ENCODE peak calls at places on chromosome 12, in nine cellular contexts. One of them, this sample, is unnamed. For H3K4me1, the result is how much of the 10 kb centered on the place peaks cover.

GRCh38 chr12:105162174-105162573 is 54.6 kb downstream of the WASHC4 start:
- DNase-seq in uterus: no peak
- DNase-seq in GM23338: no peak
- DNase-seq in GM12878: no peak
- DNase-seq in ovary: no peak
- DNase-seq in upper lobe of right lung: no peak
- DNase-seq in psoas muscle: no peak
- DNase-seq in esophagus squamous epithelium: no peak
- DNase-seq in adrenal gland: no peak
- DNase-seq in this sample: no peak

GRCh38 chr12:9319044-9319841 is 111.0 kb upstream of the PZP start:
- DNase-seq in uterus: no peak
- DNase-seq in GM23338: no peak
- DNase-seq in GM12878: no peak
- DNase-seq in ovary: no peak
- DNase-seq in upper lobe of right lung: no peak
- DNase-seq in psoas muscle: no peak
- DNase-seq in esophagus squamous epithelium: no peak
- DNase-seq in adrenal gland: no peak
- DNase-seq in this sample: no peak

GRCh38 chr12:113049976-113050742 is 6.4 kb upstream of the DTX1 start:
- DNase-seq in uterus: no peak
- DNase-seq in GM23338: peak
- DNase-seq in GM12878: no peak
- DNase-seq in ovary: no peak
- DNase-seq in upper lobe of right lung: peak
- DNase-seq in psoas muscle: no peak
- DNase-seq in esophagus squamous epithelium: no peak
- DNase-seq in adrenal gland: no peak
- DNase-seq in this sample: no peak

GRCh38 chr12:109739747-109740693 is 26.4 kb downstream of the FAM222A start:
- DNase-seq in uterus: no peak
- DNase-seq in GM23338: peak
- DNase-seq in GM12878: no peak
- DNase-seq in ovary: peak
- DNase-seq in upper lobe of right lung: peak
- DNase-seq in psoas muscle: peak
- DNase-seq in esophagus squamous epithelium: no peak
- DNase-seq in adrenal gland: peak
- DNase-seq in this sample: no peak

GRCh38 chr12:4037747-4038312 is 164.6 kb upstream of the PARP11 start:
- DNase-seq in uterus: peak
- DNase-seq in GM23338: peak
- DNase-seq in GM12878: no peak
- DNase-seq in ovary: peak
- DNase-seq in upper lobe of right lung: no peak
- DNase-seq in psoas muscle: no peak
- DNase-seq in esophagus squamous epithelium: no peak
- DNase-seq in adrenal gland: peak
- DNase-seq in this sample: peak

GRCh38 chr12:104494816-104495158 is 38.0 kb downstream of the CHST11 start:
- DNase-seq in uterus: no peak
- DNase-seq in GM23338: no peak
- DNase-seq in GM12878: peak
- DNase-seq in ovary: no peak
- DNase-seq in upper lobe of right lung: no peak
- DNase-seq in psoas muscle: no peak
- DNase-seq in esophagus squamous epithelium: no peak
- DNase-seq in adrenal gland: no peak
- DNase-seq in this sample: no peak

GRCh38 chr12:50923361-50924130 is 28.8 kb upstream of the HIGD1C start:
- DNase-seq in uterus: no peak
- DNase-seq in GM23338: no peak
- DNase-seq in GM12878: no peak
- DNase-seq in ovary: no peak
- DNase-seq in upper lobe of right lung: no peak
- DNase-seq in psoas muscle: no peak
- DNase-seq in esophagus squamous epithelium: no peak
- DNase-seq in adrenal gland: no peak
- DNase-seq in this sample: no peak

GRCh38 chr12:57229634-57230380 is at the start of gene SHMT2:
- DNase-seq in uterus: peak
- DNase-seq in GM23338: peak
- DNase-seq in GM12878: peak
- DNase-seq in ovary: peak
- DNase-seq in upper lobe of right lung: peak
- DNase-seq in psoas muscle: peak
- DNase-seq in esophagus squamous epithelium: no peak
- DNase-seq in adrenal gland: peak
- DNase-seq in this sample: peak

GRCh38 chr12:44157359-44157758 is 321.5 kb downstream of the TMEM117 start:
- DNase-seq in uterus: no peak
- DNase-seq in GM23338: no peak
- DNase-seq in GM12878: no peak
- DNase-seq in ovary: no peak
- DNase-seq in upper lobe of right lung: no peak
- DNase-seq in psoas muscle: no peak
- DNase-seq in esophagus squamous epithelium: no peak
- DNase-seq in adrenal gland: no peak
- DNase-seq in this sample: no peak

GRCh38 chr12:44158746-44159145 is 322.9 kb downstream of the TMEM117 start:
- DNase-seq in uterus: no peak
- DNase-seq in GM23338: no peak
- DNase-seq in GM12878: no peak
- DNase-seq in ovary: no peak
- DNase-seq in upper lobe of right lung: no peak
- DNase-seq in psoas muscle: no peak
- DNase-seq in esophagus squamous epithelium: no peak
- DNase-seq in adrenal gland: no peak
- DNase-seq in this sample: no peak

GRCh38 chr12:44159211-44159610 is 323.3 kb downstream of the TMEM117 start:
- DNase-seq in uterus: no peak
- DNase-seq in GM23338: no peak
- DNase-seq in GM12878: no peak
- DNase-seq in ovary: no peak
- DNase-seq in upper lobe of right lung: no peak
- DNase-seq in psoas muscle: no peak
- DNase-seq in esophagus squamous epithelium: no peak
- DNase-seq in adrenal gland: no peak
- DNase-seq in this sample: no peak

GRCh38 chr12:44159870-44160269 is 324.0 kb downstream of the TMEM117 start:
- DNase-seq in uterus: no peak
- DNase-seq in GM23338: no peak
- DNase-seq in GM12878: no peak
- DNase-seq in ovary: no peak
- DNase-seq in upper lobe of right lung: no peak
- DNase-seq in psoas muscle: no peak
- DNase-seq in esophagus squamous epithelium: no peak
- DNase-seq in adrenal gland: no peak
- DNase-seq in this sample: no peak

GRCh38 chr12:44162961-44163360 is 327.1 kb downstream of the TMEM117 start:
- DNase-seq in uterus: no peak
- DNase-seq in GM23338: no peak
- DNase-seq in GM12878: no peak
- DNase-seq in ovary: no peak
- DNase-seq in upper lobe of right lung: no peak
- DNase-seq in psoas muscle: no peak
- DNase-seq in esophagus squamous epithelium: no peak
- DNase-seq in adrenal gland: no peak
- DNase-seq in this sample: no peak
- TF ChIP-seq CTCF in uterus: no peak
- TF ChIP-seq CTCF in GM23338: no peak
- TF ChIP-seq CTCF in GM12878: no peak
- TF ChIP-seq CTCF in ovary: no peak
- TF ChIP-seq CTCF in upper lobe of right lung: no peak
- TF ChIP-seq CTCF in psoas muscle: no peak
- TF ChIP-seq CTCF in esophagus squamous epithelium: no peak
- TF ChIP-seq CTCF in adrenal gland: no peak
- TF ChIP-seq CTCF in this sample: no peak

GRCh38 chr12:67655829-67656614 is 7.5 kb downstream of the DYRK2 start:
- DNase-seq in uterus: no peak
- DNase-seq in GM23338: no peak
- DNase-seq in GM12878: no peak
- DNase-seq in ovary: no peak
- DNase-seq in upper lobe of right lung: no peak
- DNase-seq in psoas muscle: no peak
- DNase-seq in esophagus squamous epithelium: no peak
- DNase-seq in adrenal gland: no peak
- DNase-seq in this sample: no peak

GRCh38 chr12:67658486-67658885 is 9.9 kb downstream of the DYRK2 start:
- DNase-seq in uterus: no peak
- DNase-seq in GM23338: no peak
- DNase-seq in GM12878: no peak
- DNase-seq in ovary: no peak
- DNase-seq in upper lobe of right lung: no peak
- DNase-seq in psoas muscle: no peak
- DNase-seq in esophagus squamous epithelium: no peak
- DNase-seq in adrenal gland: no peak
- DNase-seq in this sample: no peak

GRCh38 chr12:67661311-67662011 is 12.9 kb downstream of the DYRK2 start:
- DNase-seq in uterus: no peak
- DNase-seq in GM23338: no peak
- DNase-seq in GM12878: no peak
- DNase-seq in ovary: no peak
- DNase-seq in upper lobe of right lung: no peak
- DNase-seq in psoas muscle: no peak
- DNase-seq in esophagus squamous epithelium: no peak
- DNase-seq in adrenal gland: no peak
- DNase-seq in this sample: no peak

GRCh38 chr12:67663121-67663520 is 14.6 kb downstream of the DYRK2 start:
- DNase-seq in uterus: no peak
- DNase-seq in GM23338: no peak
- DNase-seq in GM12878: no peak
- DNase-seq in ovary: no peak
- DNase-seq in upper lobe of right lung: no peak
- DNase-seq in psoas muscle: no peak
- DNase-seq in esophagus squamous epithelium: no peak
- DNase-seq in adrenal gland: no peak
- DNase-seq in this sample: no peak

DNA sequence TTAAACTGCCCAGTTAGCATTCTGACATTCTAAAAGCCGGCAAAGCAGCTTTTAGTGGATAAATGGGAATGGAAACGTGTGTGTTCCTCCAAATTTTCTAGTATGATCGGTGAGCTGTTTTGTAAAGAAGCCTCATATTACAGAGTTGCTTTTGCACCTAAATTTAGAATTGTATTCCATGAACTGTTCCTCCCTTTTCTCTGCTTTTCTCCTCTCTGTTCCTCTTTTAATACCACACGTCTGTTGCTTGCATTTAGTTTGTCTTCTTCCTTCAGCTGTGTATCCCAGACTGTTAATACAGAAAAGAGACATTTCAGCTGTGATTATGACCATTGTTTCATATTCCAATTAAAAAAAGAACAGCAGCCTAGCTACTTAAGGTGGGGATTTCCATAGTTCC is 10.8 kb downstream of the DYRK2 start:
- DNase-seq in uterus: no peak
- DNase-seq in GM23338: no peak
- DNase-seq in GM12878: no peak
- DNase-seq in ovary: no peak
- DNase-seq in upper lobe of right lung: no peak
- DNase-seq in psoas muscle: no peak
- DNase-seq in esophagus squamous epithelium: no peak
- DNase-seq in adrenal gland: no peak
- DNase-seq in this sample: no peak
- H3K27ac ChIP-seq in uterus: peak
- H3K27ac ChIP-seq in GM23338: no peak
- H3K27ac ChIP-seq in GM12878: no peak
- H3K27ac ChIP-seq in ovary: no peak
- H3K27ac ChIP-seq in upper lobe of right lung: no peak
- H3K27ac ChIP-seq in psoas muscle: peak
- H3K27ac ChIP-seq in esophagus squamous epithelium: no peak
- H3K27ac ChIP-seq in adrenal gland: no peak
- H3K27ac ChIP-seq in this sample: no peak

GRCh38 chr12:46471404-46471803 is 98.8 kb upstream of the SLC38A2 start:
- DNase-seq in uterus: no peak
- DNase-seq in GM23338: no peak
- DNase-seq in GM12878: no peak
- DNase-seq in ovary: no peak
- DNase-seq in upper lobe of right lung: no peak
- DNase-seq in psoas muscle: no peak
- DNase-seq in esophagus squamous epithelium: no peak
- DNase-seq in adrenal gland: no peak
- DNase-seq in this sample: no peak

GRCh38 chr12:46470975-46471374 is 98.4 kb upstream of the SLC38A2 start:
- DNase-seq in uterus: no peak
- DNase-seq in GM23338: no peak
- DNase-seq in GM12878: no peak
- DNase-seq in ovary: no peak
- DNase-seq in upper lobe of right lung: no peak
- DNase-seq in psoas muscle: no peak
- DNase-seq in esophagus squamous epithelium: no peak
- DNase-seq in adrenal gland: no peak
- DNase-seq in this sample: no peak

GRCh38 chr12:46472144-46472705 is 99.7 kb upstream of the SLC38A2 start:
- DNase-seq in uterus: no peak
- DNase-seq in GM23338: no peak
- DNase-seq in GM12878: no peak
- DNase-seq in ovary: no peak
- DNase-seq in upper lobe of right lung: no peak
- DNase-seq in psoas muscle: no peak
- DNase-seq in esophagus squamous epithelium: no peak
- DNase-seq in adrenal gland: no peak
- DNase-seq in this sample: no peak

GRCh38 chr12:46473634-46474201 is 101.1 kb upstream of the SLC38A2 start:
- DNase-seq in uterus: peak
- DNase-seq in GM23338: no peak
- DNase-seq in GM12878: peak
- DNase-seq in ovary: peak
- DNase-seq in upper lobe of right lung: peak
- DNase-seq in psoas muscle: peak
- DNase-seq in esophagus squamous epithelium: no peak
- DNase-seq in adrenal gland: peak
- DNase-seq in this sample: peak

DNA sequence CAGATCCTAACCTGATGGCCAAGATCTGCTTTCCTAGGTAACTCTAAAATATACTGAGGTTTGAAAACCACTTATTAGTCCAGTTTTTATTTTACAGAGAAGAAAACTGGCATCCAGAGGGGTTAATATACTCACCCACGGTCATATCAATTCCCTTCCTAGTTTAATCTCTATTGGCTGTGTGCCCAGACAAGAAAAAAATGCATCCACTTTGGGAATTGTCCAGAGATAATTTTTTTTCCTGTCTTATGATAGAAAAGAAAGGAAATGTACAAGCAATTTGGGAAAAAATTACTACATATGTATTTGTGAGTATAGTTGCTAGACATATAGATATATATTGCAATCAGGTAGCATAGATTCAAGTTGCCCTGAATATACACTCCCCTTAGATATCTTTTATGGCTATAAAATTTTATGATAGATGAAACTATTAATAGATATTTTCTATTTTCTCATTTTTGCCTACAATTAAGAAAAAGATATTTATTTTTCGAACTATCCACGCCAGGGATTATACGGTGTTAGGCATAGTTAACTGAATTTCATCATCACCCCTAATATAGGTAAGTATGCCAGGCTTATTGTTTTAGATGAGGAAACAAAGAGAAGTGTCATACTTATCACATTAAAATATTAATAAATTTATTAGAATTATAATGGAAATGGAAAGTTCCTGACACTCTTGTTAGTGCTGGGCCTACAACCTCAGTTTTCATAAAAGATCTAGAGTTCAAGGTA is 100.5 kb upstream of the SLC38A2 start:
- DNase-seq in uterus: no peak
- DNase-seq in GM23338: no peak
- DNase-seq in GM12878: no peak
- DNase-seq in ovary: no peak
- DNase-seq in upper lobe of right lung: no peak
- DNase-seq in psoas muscle: no peak
- DNase-seq in esophagus squamous epithelium: no peak
- DNase-seq in adrenal gland: peak
- DNase-seq in this sample: no peak
- H3K4me1 ChIP-seq in uterus: under half
- H3K4me1 ChIP-seq in GM23338: under half
- H3K4me1 ChIP-seq in GM12878: under half
- H3K4me1 ChIP-seq in ovary: under half
- H3K4me1 ChIP-seq in upper lobe of right lung: under half
- H3K4me1 ChIP-seq in psoas muscle: under half
- H3K4me1 ChIP-seq in esophagus squamous epithelium: under half
- H3K4me1 ChIP-seq in adrenal gland: under half
- H3K4me1 ChIP-seq in this sample: under half

DNA sequence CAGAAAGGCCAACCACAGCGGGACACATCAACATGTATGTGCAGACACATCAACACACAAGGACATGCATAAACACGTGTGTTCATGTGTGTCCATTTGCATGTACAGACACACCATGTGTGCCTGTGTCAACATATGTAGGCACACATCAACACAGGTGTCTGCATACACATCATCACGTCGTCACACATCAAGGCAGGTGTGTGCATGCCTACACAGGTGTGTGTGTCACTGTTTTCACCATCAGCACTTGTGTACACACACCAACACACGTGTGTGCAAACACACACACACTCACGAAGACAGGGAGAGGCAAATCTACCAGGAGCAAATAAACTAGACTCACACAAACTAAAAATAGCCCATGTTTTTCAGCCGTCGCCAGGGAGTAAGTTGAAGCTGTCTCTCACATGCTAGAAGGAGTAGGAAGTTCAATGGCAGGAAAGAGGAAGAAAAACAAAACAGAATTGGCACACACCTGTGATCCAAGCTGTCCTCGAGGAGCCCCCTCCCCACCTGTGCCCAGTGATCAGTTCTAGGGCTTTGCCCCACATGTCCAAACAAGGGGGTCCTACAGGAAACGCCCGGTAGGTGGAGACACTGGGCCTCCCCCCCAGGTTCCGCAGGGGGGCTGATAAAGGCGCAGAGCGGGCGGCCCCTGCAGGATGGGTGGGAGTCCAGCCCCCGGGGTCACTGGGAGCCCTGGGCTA is 7.4 kb downstream of the SCARB1 start:
- DNase-seq in uterus: no peak
- DNase-seq in GM23338: peak
- DNase-seq in GM12878: no peak
- DNase-seq in ovary: peak
- DNase-seq in upper lobe of right lung: no peak
- DNase-seq in psoas muscle: no peak
- DNase-seq in esophagus squamous epithelium: no peak
- DNase-seq in adrenal gland: no peak
- DNase-seq in this sample: no peak
- TF ChIP-seq CTCF in uterus: no peak
- TF ChIP-seq CTCF in GM23338: peak
- TF ChIP-seq CTCF in GM12878: peak
- TF ChIP-seq CTCF in ovary: peak
- TF ChIP-seq CTCF in upper lobe of right lung: peak
- TF ChIP-seq CTCF in psoas muscle: peak
- TF ChIP-seq CTCF in esophagus squamous epithelium: no peak
- TF ChIP-seq CTCF in adrenal gland: peak
- TF ChIP-seq CTCF in this sample: no peak